ENCODE peak calls at places on chromosomes 16 and 17, in six cellular contexts. M is fibroblast of lung, N is caudate nucleus, Z is breast epithelium, G is left ventricle myocardium inferior, I is WERI-Rb-1. R is an unnamed sample.

GRCh38 chr17:82781894-82782274 is 30.0 kb downstream of the TBCD start:
- DNase-seq in M (peak), N (peak), Z (peak), G (peak), I (peak), R (peak)

GRCh38 chr17:9513266-9513665 is 62.4 kb downstream of the STX8 start:
- DNase-seq in M (no peak), N (no peak), Z (no peak), G (no peak), I (no peak), R (no peak)

GRCh38 chr17:4409659-4410058 is 24.1 kb upstream of the SPNS3 start:
- DNase-seq in M (peak), N (no peak), Z (no peak), G (no peak), I (no peak), R (no peak)

GRCh38 chr17:9768381-9768934 is 22.9 kb downstream of the DHRS7C start:
- DNase-seq in M (peak), N (no peak), Z (no peak), G (no peak), I (no peak), R (no peak)

GRCh38 chr16:67967956-67968439 is 439 bp downstream of the SLC12A4 start:
- DNase-seq in M (peak), N (no peak), Z (no peak), G (peak), I (no peak), R (peak)

GRCh38 chr16:51154271-51155171 is 3.5 kb upstream of the SALL1 start:
- DNase-seq in M (no peak), N (peak), Z (no peak), G (no peak), I (peak), R (no peak)

GRCh38 chr16:25081702-25082101 is 29.8 kb upstream of the LCMT1 start:
- DNase-seq in M (no peak), N (no peak), Z (no peak), G (no peak), I (no peak), R (no peak)

GRCh38 chr17:68613739-68614298 is 12.7 kb upstream of the FAM20A start:
- DNase-seq in M (peak), N (no peak), Z (no peak), G (no peak), I (peak), R (peak)

GRCh38 chr17:8225813-8226535 is 15.6 kb upstream of the AURKB start:
- DNase-seq in M (peak), N (peak), Z (no peak), G (no peak), I (no peak), R (peak)

GRCh38 chr16:27414803-27415431 is 12.9 kb downstream of the IL21R start:
- DNase-seq in M (no peak), N (no peak), Z (no peak), G (no peak), I (no peak), R (peak)
- H3K27ac ChIP-seq in M (no peak), N (no peak), Z (no peak), G (no peak), I (no peak), R (peak)

DNA sequence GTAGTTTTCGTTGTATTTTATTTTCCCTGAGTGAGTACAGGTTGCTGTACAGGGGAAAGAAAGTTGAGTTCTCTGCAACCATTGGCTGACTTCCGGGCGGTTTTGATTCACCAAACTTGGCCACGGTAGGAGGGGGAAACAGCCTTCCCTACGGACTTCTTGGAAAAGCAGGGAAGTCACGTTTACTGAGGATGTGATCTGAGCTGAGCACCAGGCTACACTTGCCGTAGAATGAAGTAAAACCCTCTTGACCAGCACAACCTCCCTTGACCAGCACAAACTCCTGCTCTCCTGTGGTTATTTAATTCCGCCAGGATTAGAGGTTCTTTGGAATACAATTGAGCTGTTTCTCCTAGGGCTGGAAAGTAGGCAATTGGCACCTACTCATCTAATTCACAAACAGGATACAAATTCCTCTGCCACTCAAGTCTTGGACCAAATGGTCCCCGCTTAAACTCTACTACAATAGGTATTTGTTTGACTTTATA is 242.0 kb upstream of the RBFOX1 start:
- DNase-seq in M (no peak), N (no peak), Z (no peak), G (no peak), I (no peak), R (no peak)
- H3K27ac ChIP-seq in M (no peak), N (no peak), Z (no peak), G (no peak), I (no peak), R (no peak)

DNA sequence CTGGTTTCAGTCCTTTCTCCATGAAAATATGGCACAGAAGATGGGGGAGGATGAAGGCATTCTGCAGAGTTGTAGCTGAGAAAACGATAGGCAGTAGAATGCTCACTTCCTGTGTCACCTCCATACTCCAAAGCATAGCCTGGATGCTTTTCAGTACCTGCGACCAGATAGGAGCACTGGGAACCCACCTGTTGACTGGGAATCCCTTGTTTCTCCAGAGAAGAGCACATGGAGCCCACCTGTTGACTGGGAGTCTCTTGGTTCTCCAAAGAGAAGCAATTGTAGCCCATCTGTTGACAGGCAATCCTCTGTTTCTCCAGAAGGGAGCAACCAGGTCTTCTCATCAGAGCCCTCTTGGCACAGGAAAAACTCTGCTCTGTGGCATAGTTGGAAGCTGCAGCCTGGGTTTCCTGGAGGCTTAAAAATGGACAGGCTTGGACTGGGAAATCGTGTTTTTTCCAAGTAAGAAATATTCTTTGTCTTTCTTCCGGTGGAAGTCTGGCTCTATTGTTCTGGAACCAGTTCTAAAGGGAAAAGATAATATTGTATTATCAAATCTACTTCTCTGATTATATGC is 13.2 kb downstream of the TERF2IP start:
- DNase-seq in M (no peak), N (no peak), Z (no peak), G (no peak), I (no peak), R (no peak)
- H3K27ac ChIP-seq in M (no peak), N (peak), Z (no peak), G (peak), I (no peak), R (no peak)

GRCh38 chr17:19546289-19547065 is 12.8 kb downstream of the SLC47A1 start:
- DNase-seq in M (no peak), N (no peak), Z (no peak), G (peak), I (no peak), R (peak)

GRCh38 chr17:19541445-19541844 is 7.8 kb downstream of the SLC47A1 start:
- DNase-seq in M (no peak), N (no peak), Z (no peak), G (no peak), I (no peak), R (no peak)

GRCh38 chr17:19540706-19541370 is 7.2 kb downstream of the SLC47A1 start:
- DNase-seq in M (no peak), N (no peak), Z (no peak), G (no peak), I (no peak), R (no peak)

GRCh38 chr17:19542247-19542646 is 8.6 kb downstream of the SLC47A1 start:
- DNase-seq in M (no peak), N (no peak), Z (no peak), G (no peak), I (no peak), R (no peak)

GRCh38 chr17:19544366-19544765 is 10.7 kb downstream of the SLC47A1 start:
- DNase-seq in M (no peak), N (no peak), Z (no peak), G (no peak), I (no peak), R (no peak)
- H3K27ac ChIP-seq in M (no peak), N (no peak), Z (no peak), G (no peak), I (no peak), R (no peak)

DNA sequence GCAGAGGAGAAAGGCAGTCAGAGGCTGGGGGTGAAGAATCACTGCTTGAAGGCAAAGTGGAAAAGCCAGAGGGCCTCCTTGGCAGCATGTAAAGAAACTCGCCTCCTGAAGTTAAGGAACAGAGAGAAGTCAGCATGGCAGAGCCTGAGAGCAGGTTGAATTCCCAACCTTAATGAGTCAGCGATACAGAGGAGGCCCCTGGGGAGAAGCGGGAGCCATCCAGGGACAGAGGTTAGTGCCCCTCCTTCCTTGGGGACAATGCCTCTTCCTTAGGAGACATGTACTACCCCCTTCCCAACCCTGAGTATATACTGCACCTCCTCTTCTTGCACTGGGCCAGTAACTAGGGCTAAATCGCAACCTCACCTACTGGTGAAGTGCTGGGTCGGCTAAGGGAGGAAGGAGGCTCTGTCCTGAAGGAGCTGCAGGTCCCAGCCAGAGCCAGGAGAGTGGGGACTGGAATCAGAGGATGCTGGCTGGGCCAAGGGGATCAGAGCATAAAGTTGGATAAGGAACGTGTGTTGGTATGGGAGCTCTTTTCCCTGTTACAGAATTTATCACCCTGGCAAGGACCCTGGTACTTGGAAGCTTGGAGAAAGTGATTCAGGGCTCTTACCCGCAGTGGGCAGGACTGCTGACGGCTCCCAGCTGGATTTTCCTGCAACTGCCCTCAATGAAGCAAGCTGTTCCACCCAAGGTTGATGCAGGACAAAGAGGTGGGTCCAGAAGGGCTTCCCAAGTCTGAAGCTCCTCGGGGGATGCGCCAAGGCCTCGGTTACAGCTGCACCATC is 5.4 kb upstream of the AANAT start:
- DNase-seq in M (peak), N (no peak), Z (no peak), G (no peak), I (no peak), R (no peak)
- H3K27ac ChIP-seq in M (no peak), N (no peak), Z (no peak), G (no peak), I (no peak), R (no peak)

GRCh38 chr16:69703638-69704037 is 22.7 kb downstream of the NQO1 start:
- DNase-seq in M (peak), N (no peak), Z (no peak), G (no peak), I (no peak), R (no peak)

GRCh38 chr16:69698404-69698803 is 28.0 kb downstream of the NQO1 start:
- DNase-seq in M (no peak), N (no peak), Z (no peak), G (no peak), I (no peak), R (no peak)

GRCh38 chr16:69699915-69700314 is 26.4 kb downstream of the NQO1 start:
- DNase-seq in M (no peak), N (no peak), Z (no peak), G (no peak), I (no peak), R (no peak)

GRCh38 chr16:69701452-69701851 is 24.9 kb downstream of the NQO1 start:
- DNase-seq in M (no peak), N (no peak), Z (no peak), G (no peak), I (no peak), R (no peak)

GRCh38 chr16:69701866-69702265 is 24.5 kb downstream of the NQO1 start:
- DNase-seq in M (no peak), N (no peak), Z (no peak), G (no peak), I (no peak), R (no peak)
- H3K27ac ChIP-seq in M (no peak), N (no peak), Z (no peak), G (no peak), I (no peak), R (no peak)

GRCh38 chr17:6467567-6467966 is 23.3 kb downstream of the PIMREG start:
- DNase-seq in M (no peak), N (no peak), Z (no peak), G (no peak), I (no peak), R (no peak)
- H3K27ac ChIP-seq in M (no peak), N (no peak), Z (no peak), G (no peak), I (no peak), R (no peak)

DNA sequence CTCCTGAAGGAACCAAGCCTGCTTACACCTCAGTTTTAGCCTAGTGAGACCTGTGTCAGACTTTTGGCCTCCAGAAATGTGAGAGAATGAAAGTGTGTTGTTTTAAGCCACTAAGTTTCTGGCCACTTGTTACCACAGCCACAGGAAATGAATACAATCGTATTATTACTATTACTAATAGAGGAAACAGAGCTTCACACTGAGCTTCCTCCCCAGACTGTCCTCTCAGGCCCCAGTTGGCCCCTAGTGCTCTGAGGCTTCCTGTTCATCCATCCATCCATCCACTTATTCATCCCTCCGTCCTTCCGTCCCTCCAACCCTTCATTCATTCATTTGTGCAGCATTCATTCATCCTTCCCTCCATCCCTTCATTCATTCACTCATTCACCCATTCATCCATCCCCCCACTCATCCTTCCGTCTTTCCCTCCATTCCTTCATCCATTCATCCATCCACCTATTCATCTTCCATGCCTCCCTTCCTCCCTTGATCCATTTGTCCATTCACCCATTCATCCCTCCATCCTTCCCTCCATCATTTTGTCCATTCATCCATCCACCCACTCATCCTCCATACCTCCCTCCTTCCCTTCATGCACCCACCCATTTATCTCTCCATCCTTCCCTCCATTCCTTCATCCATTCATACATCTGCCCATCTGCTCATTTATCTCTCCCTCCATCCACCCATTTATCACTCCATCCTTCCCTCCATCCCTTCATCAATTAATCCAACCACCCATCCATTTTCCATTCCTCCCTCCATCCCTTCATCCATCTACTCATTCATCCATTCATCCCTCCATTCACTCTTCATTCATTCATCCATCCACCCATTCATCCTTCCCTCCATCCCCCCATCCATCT is 95.0 kb downstream of the FOXL1 start:
- DNase-seq in M (no peak), N (no peak), Z (no peak), G (no peak), I (no peak), R (no peak)
- H3K27ac ChIP-seq in M (no peak), N (no peak), Z (no peak), G (no peak), I (no peak), R (no peak)

GRCh38 chr17:78716814-78717393 is 65.2 kb downstream of the CYTH1 start:
- DNase-seq in M (peak), N (peak), Z (peak), G (peak), I (peak), R (no peak)
- H3K27ac ChIP-seq in M (no peak), N (peak), Z (peak), G (peak), I (peak), R (no peak)

GRCh38 chr16:78310196-78310595 is 210.7 kb downstream of the WWOX start:
- DNase-seq in M (no peak), N (no peak), Z (no peak), G (no peak), I (no peak), R (no peak)

GRCh38 chr16:78307824-78308528 is 208.5 kb downstream of the WWOX start:
- DNase-seq in M (no peak), N (no peak), Z (no peak), G (no peak), I (no peak), R (no peak)

GRCh38 chr16:78309763-78310162 is 210.3 kb downstream of the WWOX start:
- DNase-seq in M (no peak), N (no peak), Z (no peak), G (no peak), I (no peak), R (no peak)

GRCh38 chr16:78311831-78312230 is 212.4 kb downstream of the WWOX start:
- DNase-seq in M (no peak), N (no peak), Z (no peak), G (no peak), I (no peak), R (no peak)

DNA sequence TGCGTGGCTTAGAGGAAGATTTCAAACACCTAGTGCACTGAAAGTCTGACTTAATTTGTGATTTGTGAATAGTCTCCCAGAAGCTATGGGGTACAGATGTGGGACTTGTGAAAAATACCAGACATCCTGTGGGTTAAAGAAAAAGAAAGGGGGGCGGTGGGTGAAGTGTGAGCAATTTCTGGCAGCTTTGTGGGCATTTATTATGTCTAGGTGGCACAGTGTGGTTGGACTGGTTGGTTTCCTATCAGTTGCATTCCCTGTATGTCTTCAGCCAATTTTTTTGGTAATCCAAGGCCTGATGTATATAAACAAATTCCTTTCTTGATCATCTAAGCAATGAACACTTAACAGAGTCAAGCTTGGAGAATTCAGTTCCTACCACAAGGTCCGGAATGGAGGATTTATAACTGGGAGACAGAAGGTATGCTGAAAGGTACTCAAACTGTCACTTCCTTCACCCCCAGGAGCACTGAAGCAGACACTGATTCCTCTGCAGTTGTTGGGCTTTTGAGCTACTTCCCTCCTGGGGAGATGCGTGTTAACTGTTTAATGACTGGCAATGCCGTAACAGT is 211.6 kb downstream of the WWOX start:
- DNase-seq in M (no peak), N (no peak), Z (no peak), G (no peak), I (no peak), R (no peak)
- H3K27ac ChIP-seq in M (no peak), N (no peak), Z (no peak), G (no peak), I (no peak), R (no peak)

R was measured in HL-60.